ENCODE peak calls at places on chromosomes 7 and 10, in nine cellular contexts. One of them, this sample, is unnamed.

GRCh38 chr7:32532716-32533115 is 37.4 kb downstream of the AVL9 start:
- DNase-seq in GM23338: no peak
- DNase-seq in left colon: no peak
- DNase-seq in IMR-90: no peak
- DNase-seq in NCI-H1092 treated with DMSO at 0.1 percent for 48 hours: no peak
- DNase-seq in mammary epithelial cell: no peak
- DNase-seq in cardiac fibroblast: no peak
- DNase-seq in NCI-H774: no peak
- DNase-seq in activated T-cell treated with anti-CD3 and anti-CD28 coated beads, Interleukin-2, amount 50 U/mL, for 4 hours: no peak
- DNase-seq in this sample: no peak

GRCh38 chr7:114414151-114415053 is at the start of gene FOXP2:
- DNase-seq in GM23338: no peak
- DNase-seq in left colon: no peak
- DNase-seq in IMR-90: peak; percentile 48
- DNase-seq in NCI-H1092 treated with DMSO at 0.1 percent for 48 hours: peak; percentile 74
- DNase-seq in mammary epithelial cell: no peak
- DNase-seq in cardiac fibroblast: peak; percentile 3
- DNase-seq in NCI-H774: peak; percentile 71
- DNase-seq in activated T-cell treated with anti-CD3 and anti-CD28 coated beads, Interleukin-2, amount 50 U/mL, for 4 hours: no peak
- DNase-seq in this sample: no peak

GRCh38 chr7:46079421-46079820 is 158.3 kb upstream of the IGFBP3 start:
- DNase-seq in GM23338: no peak
- DNase-seq in left colon: no peak
- DNase-seq in IMR-90: no peak
- DNase-seq in NCI-H1092 treated with DMSO at 0.1 percent for 48 hours: no peak
- DNase-seq in mammary epithelial cell: no peak
- DNase-seq in cardiac fibroblast: no peak
- DNase-seq in NCI-H774: no peak
- DNase-seq in activated T-cell treated with anti-CD3 and anti-CD28 coated beads, Interleukin-2, amount 50 U/mL, for 4 hours: no peak
- DNase-seq in this sample: no peak

GRCh38 chr10:44723654-44724053 is 187.5 kb upstream of the TMEM72 start:
- DNase-seq in GM23338: no peak
- DNase-seq in left colon: no peak
- DNase-seq in IMR-90: peak; percentile 82
- DNase-seq in NCI-H1092 treated with DMSO at 0.1 percent for 48 hours: no peak
- DNase-seq in mammary epithelial cell: peak; percentile 76
- DNase-seq in cardiac fibroblast: peak; percentile 91
- DNase-seq in NCI-H774: no peak
- DNase-seq in activated T-cell treated with anti-CD3 and anti-CD28 coated beads, Interleukin-2, amount 50 U/mL, for 4 hours: no peak
- DNase-seq in this sample: no peak

GRCh38 chr7:47516985-47517590 is 64.8 kb downstream of the TNS3 start:
- DNase-seq in GM23338: no peak
- DNase-seq in left colon: peak; percentile 70
- DNase-seq in IMR-90: no peak
- DNase-seq in NCI-H1092 treated with DMSO at 0.1 percent for 48 hours: peak; percentile 95
- DNase-seq in mammary epithelial cell: no peak
- DNase-seq in cardiac fibroblast: no peak
- DNase-seq in NCI-H774: peak; percentile 28
- DNase-seq in activated T-cell treated with anti-CD3 and anti-CD28 coated beads, Interleukin-2, amount 50 U/mL, for 4 hours: no peak
- DNase-seq in this sample: no peak

GRCh38 chr7:19916011-19916410 is 142.6 kb upstream of the TMEM196 start:
- DNase-seq in GM23338: no peak
- DNase-seq in left colon: no peak
- DNase-seq in IMR-90: no peak
- DNase-seq in NCI-H1092 treated with DMSO at 0.1 percent for 48 hours: no peak
- DNase-seq in mammary epithelial cell: peak; percentile 38
- DNase-seq in cardiac fibroblast: peak; percentile 15
- DNase-seq in NCI-H774: no peak
- DNase-seq in activated T-cell treated with anti-CD3 and anti-CD28 coated beads, Interleukin-2, amount 50 U/mL, for 4 hours: no peak
- DNase-seq in this sample: no peak

GRCh38 chr10:62437696-62438095 is 63.5 kb downstream of the ZNF365 start:
- DNase-seq in GM23338: peak; percentile 80
- DNase-seq in left colon: no peak
- DNase-seq in IMR-90: peak; percentile 82
- DNase-seq in NCI-H1092 treated with DMSO at 0.1 percent for 48 hours: peak; percentile 33
- DNase-seq in mammary epithelial cell: peak; percentile 79
- DNase-seq in cardiac fibroblast: peak; percentile 88
- DNase-seq in NCI-H774: peak; percentile 39
- DNase-seq in activated T-cell treated with anti-CD3 and anti-CD28 coated beads, Interleukin-2, amount 50 U/mL, for 4 hours: no peak
- DNase-seq in this sample: no peak

GRCh38 chr7:102891693-102892261 is 21.0 kb upstream of the LRRC17 start:
- DNase-seq in GM23338: no peak
- DNase-seq in left colon: peak; percentile 12
- DNase-seq in IMR-90: peak; percentile 89
- DNase-seq in NCI-H1092 treated with DMSO at 0.1 percent for 48 hours: peak; percentile 33
- DNase-seq in mammary epithelial cell: peak; percentile 69
- DNase-seq in cardiac fibroblast: peak; percentile 88
- DNase-seq in NCI-H774: no peak
- DNase-seq in activated T-cell treated with anti-CD3 and anti-CD28 coated beads, Interleukin-2, amount 50 U/mL, for 4 hours: no peak
- DNase-seq in this sample: no peak

GRCh38 chr7:22356010-22356854 is 722 bp downstream of the RAPGEF5 start:
- DNase-seq in GM23338: peak; percentile 56
- DNase-seq in left colon: peak; percentile 46
- DNase-seq in IMR-90: no peak
- DNase-seq in NCI-H1092 treated with DMSO at 0.1 percent for 48 hours: peak; percentile 33
- DNase-seq in mammary epithelial cell: peak; percentile 16
- DNase-seq in cardiac fibroblast: no peak
- DNase-seq in NCI-H774: no peak
- DNase-seq in activated T-cell treated with anti-CD3 and anti-CD28 coated beads, Interleukin-2, amount 50 U/mL, for 4 hours: no peak
- DNase-seq in this sample: no peak

GRCh38 chr10:43700306-43700705 is 51.6 kb upstream of the ZNF32 start:
- DNase-seq in GM23338: no peak
- DNase-seq in left colon: no peak
- DNase-seq in IMR-90: peak; percentile 33
- DNase-seq in NCI-H1092 treated with DMSO at 0.1 percent for 48 hours: no peak
- DNase-seq in mammary epithelial cell: no peak
- DNase-seq in cardiac fibroblast: peak; percentile 50
- DNase-seq in NCI-H774: no peak
- DNase-seq in activated T-cell treated with anti-CD3 and anti-CD28 coated beads, Interleukin-2, amount 50 U/mL, for 4 hours: no peak
- DNase-seq in this sample: no peak

GRCh38 chr10:36888925-36889573 is 236.3 kb upstream of the ANKRD30A start:
- DNase-seq in GM23338: peak; percentile 74
- DNase-seq in left colon: peak; percentile 20
- DNase-seq in IMR-90: peak; percentile 3
- DNase-seq in NCI-H1092 treated with DMSO at 0.1 percent for 48 hours: peak; percentile 8
- DNase-seq in mammary epithelial cell: peak; percentile 31
- DNase-seq in cardiac fibroblast: peak; percentile 31
- DNase-seq in NCI-H774: no peak
- DNase-seq in activated T-cell treated with anti-CD3 and anti-CD28 coated beads, Interleukin-2, amount 50 U/mL, for 4 hours: no peak
- DNase-seq in this sample: peak; percentile 72

GRCh38 chr10:113007343-113007771 is 57.3 kb downstream of the TCF7L2 start:
- DNase-seq in GM23338: no peak
- DNase-seq in left colon: no peak
- DNase-seq in IMR-90: no peak
- DNase-seq in NCI-H1092 treated with DMSO at 0.1 percent for 48 hours: no peak
- DNase-seq in mammary epithelial cell: no peak
- DNase-seq in cardiac fibroblast: no peak
- DNase-seq in NCI-H774: no peak
- DNase-seq in activated T-cell treated with anti-CD3 and anti-CD28 coated beads, Interleukin-2, amount 50 U/mL, for 4 hours: no peak
- DNase-seq in this sample: peak; percentile 64

GRCh38 chr7:58086461-58086860 is 636.5 kb downstream of the ZNF716 start:
- DNase-seq in GM23338: no peak
- DNase-seq in left colon: no peak
- DNase-seq in IMR-90: no peak
- DNase-seq in NCI-H1092 treated with DMSO at 0.1 percent for 48 hours: no peak
- DNase-seq in mammary epithelial cell: no peak
- DNase-seq in cardiac fibroblast: no peak
- DNase-seq in NCI-H774: no peak
- DNase-seq in activated T-cell treated with anti-CD3 and anti-CD28 coated beads, Interleukin-2, amount 50 U/mL, for 4 hours: no peak
- DNase-seq in this sample: no peak

GRCh38 chr10:71274901-71275796 is 43.9 kb upstream of the SLC29A3 start:
- DNase-seq in GM23338: peak; percentile 42
- DNase-seq in left colon: no peak
- DNase-seq in IMR-90: no peak
- DNase-seq in NCI-H1092 treated with DMSO at 0.1 percent for 48 hours: no peak
- DNase-seq in mammary epithelial cell: no peak
- DNase-seq in cardiac fibroblast: no peak
- DNase-seq in NCI-H774: no peak
- DNase-seq in activated T-cell treated with anti-CD3 and anti-CD28 coated beads, Interleukin-2, amount 50 U/mL, for 4 hours: no peak
- DNase-seq in this sample: no peak

GRCh38 chr10:126734015-126734414 is 63.5 kb upstream of the C10orf90 start:
- DNase-seq in GM23338: no peak
- DNase-seq in left colon: no peak
- DNase-seq in IMR-90: peak; percentile 11
- DNase-seq in NCI-H1092 treated with DMSO at 0.1 percent for 48 hours: no peak
- DNase-seq in mammary epithelial cell: peak; percentile 66
- DNase-seq in cardiac fibroblast: peak; percentile 53
- DNase-seq in NCI-H774: no peak
- DNase-seq in activated T-cell treated with anti-CD3 and anti-CD28 coated beads, Interleukin-2, amount 50 U/mL, for 4 hours: no peak
- DNase-seq in this sample: no peak

GRCh38 chr10:95697429-95697828 is 3.7 kb upstream of the TCTN3 start:
- DNase-seq in GM23338: no peak
- DNase-seq in left colon: no peak
- DNase-seq in IMR-90: no peak
- DNase-seq in NCI-H1092 treated with DMSO at 0.1 percent for 48 hours: no peak
- DNase-seq in mammary epithelial cell: no peak
- DNase-seq in cardiac fibroblast: no peak
- DNase-seq in NCI-H774: no peak
- DNase-seq in activated T-cell treated with anti-CD3 and anti-CD28 coated beads, Interleukin-2, amount 50 U/mL, for 4 hours: no peak
- DNase-seq in this sample: no peak

GRCh38 chr7:136146925-136147324 is 169.8 kb upstream of the MTPN start:
- DNase-seq in GM23338: no peak
- DNase-seq in left colon: no peak
- DNase-seq in IMR-90: no peak
- DNase-seq in NCI-H1092 treated with DMSO at 0.1 percent for 48 hours: no peak
- DNase-seq in mammary epithelial cell: no peak
- DNase-seq in cardiac fibroblast: no peak
- DNase-seq in NCI-H774: no peak
- DNase-seq in activated T-cell treated with anti-CD3 and anti-CD28 coated beads, Interleukin-2, amount 50 U/mL, for 4 hours: no peak
- DNase-seq in this sample: no peak

GRCh38 chr7:16404631-16405030 is 16.7 kb downstream of the CRPPA start:
- DNase-seq in GM23338: no peak
- DNase-seq in left colon: no peak
- DNase-seq in IMR-90: no peak
- DNase-seq in NCI-H1092 treated with DMSO at 0.1 percent for 48 hours: no peak
- DNase-seq in mammary epithelial cell: no peak
- DNase-seq in cardiac fibroblast: no peak
- DNase-seq in NCI-H774: no peak
- DNase-seq in activated T-cell treated with anti-CD3 and anti-CD28 coated beads, Interleukin-2, amount 50 U/mL, for 4 hours: no peak
- DNase-seq in this sample: no peak

GRCh38 chr10:14200645-14201534 is 129.8 kb downstream of the FRMD4A start:
- DNase-seq in GM23338: peak; percentile 85
- DNase-seq in left colon: no peak
- DNase-seq in IMR-90: peak; percentile 9
- DNase-seq in NCI-H1092 treated with DMSO at 0.1 percent for 48 hours: no peak
- DNase-seq in mammary epithelial cell: no peak
- DNase-seq in cardiac fibroblast: peak; percentile 23
- DNase-seq in NCI-H774: peak; percentile 59
- DNase-seq in activated T-cell treated with anti-CD3 and anti-CD28 coated beads, Interleukin-2, amount 50 U/mL, for 4 hours: no peak
- DNase-seq in this sample: no peak

GRCh38 chr10:655184-655583 is 34.3 kb downstream of the DIP2C start:
- DNase-seq in GM23338: no peak
- DNase-seq in left colon: no peak
- DNase-seq in IMR-90: no peak
- DNase-seq in NCI-H1092 treated with DMSO at 0.1 percent for 48 hours: no peak
- DNase-seq in mammary epithelial cell: no peak
- DNase-seq in cardiac fibroblast: no peak
- DNase-seq in NCI-H774: no peak
- DNase-seq in activated T-cell treated with anti-CD3 and anti-CD28 coated beads, Interleukin-2, amount 50 U/mL, for 4 hours: no peak
- DNase-seq in this sample: no peak

GRCh38 chr7:3589756-3590155 is 288.7 kb downstream of the SDK1 start:
- DNase-seq in GM23338: no peak
- DNase-seq in left colon: no peak
- DNase-seq in IMR-90: no peak
- DNase-seq in NCI-H1092 treated with DMSO at 0.1 percent for 48 hours: no peak
- DNase-seq in mammary epithelial cell: peak; percentile 79
- DNase-seq in cardiac fibroblast: no peak
- DNase-seq in NCI-H774: no peak
- DNase-seq in activated T-cell treated with anti-CD3 and anti-CD28 coated beads, Interleukin-2, amount 50 U/mL, for 4 hours: no peak
- DNase-seq in this sample: no peak

GRCh38 chr10:64096941-64097340 is 575.7 kb downstream of the REEP3 start:
- DNase-seq in GM23338: no peak
- DNase-seq in left colon: no peak
- DNase-seq in IMR-90: no peak
- DNase-seq in NCI-H1092 treated with DMSO at 0.1 percent for 48 hours: no peak
- DNase-seq in mammary epithelial cell: no peak
- DNase-seq in cardiac fibroblast: no peak
- DNase-seq in NCI-H774: no peak
- DNase-seq in activated T-cell treated with anti-CD3 and anti-CD28 coated beads, Interleukin-2, amount 50 U/mL, for 4 hours: no peak
- DNase-seq in this sample: no peak

GRCh38 chr7:149772236-149772820 is 1.1 kb downstream of the ZNF467 start:
- DNase-seq in GM23338: peak; percentile 75
- DNase-seq in left colon: no peak
- DNase-seq in IMR-90: no peak
- DNase-seq in NCI-H1092 treated with DMSO at 0.1 percent for 48 hours: no peak
- DNase-seq in mammary epithelial cell: no peak
- DNase-seq in cardiac fibroblast: no peak
- DNase-seq in NCI-H774: no peak
- DNase-seq in activated T-cell treated with anti-CD3 and anti-CD28 coated beads, Interleukin-2, amount 50 U/mL, for 4 hours: no peak
- DNase-seq in this sample: peak; percentile 71

GRCh38 chr7:1365846-1366245 is 93.4 kb downstream of the MICALL2 start:
- DNase-seq in GM23338: no peak
- DNase-seq in left colon: no peak
- DNase-seq in IMR-90: no peak
- DNase-seq in NCI-H1092 treated with DMSO at 0.1 percent for 48 hours: no peak
- DNase-seq in mammary epithelial cell: no peak
- DNase-seq in cardiac fibroblast: no peak
- DNase-seq in NCI-H774: no peak
- DNase-seq in activated T-cell treated with anti-CD3 and anti-CD28 coated beads, Interleukin-2, amount 50 U/mL, for 4 hours: no peak
- DNase-seq in this sample: no peak

GRCh38 chr10:19918800-19919199 is 102.6 kb downstream of the PLXDC2 start:
- DNase-seq in GM23338: no peak
- DNase-seq in left colon: no peak
- DNase-seq in IMR-90: peak; percentile 62
- DNase-seq in NCI-H1092 treated with DMSO at 0.1 percent for 48 hours: no peak
- DNase-seq in mammary epithelial cell: peak; percentile 90
- DNase-seq in cardiac fibroblast: peak; percentile 66
- DNase-seq in NCI-H774: no peak
- DNase-seq in activated T-cell treated with anti-CD3 and anti-CD28 coated beads, Interleukin-2, amount 50 U/mL, for 4 hours: no peak
- DNase-seq in this sample: no peak

GRCh38 chr7:54159088-54159487 is 383.1 kb upstream of the VSTM2A start:
- DNase-seq in GM23338: no peak
- DNase-seq in left colon: no peak
- DNase-seq in IMR-90: no peak
- DNase-seq in NCI-H1092 treated with DMSO at 0.1 percent for 48 hours: no peak
- DNase-seq in mammary epithelial cell: no peak
- DNase-seq in cardiac fibroblast: no peak
- DNase-seq in NCI-H774: no peak
- DNase-seq in activated T-cell treated with anti-CD3 and anti-CD28 coated beads, Interleukin-2, amount 50 U/mL, for 4 hours: no peak
- DNase-seq in this sample: no peak

GRCh38 chr10:16016688-16017087 is 156.4 kb upstream of the MINDY3 start:
- DNase-seq in GM23338: no peak
- DNase-seq in left colon: no peak
- DNase-seq in IMR-90: no peak
- DNase-seq in NCI-H1092 treated with DMSO at 0.1 percent for 48 hours: no peak
- DNase-seq in mammary epithelial cell: no peak
- DNase-seq in cardiac fibroblast: no peak
- DNase-seq in NCI-H774: no peak
- DNase-seq in activated T-cell treated with anti-CD3 and anti-CD28 coated beads, Interleukin-2, amount 50 U/mL, for 4 hours: no peak
- DNase-seq in this sample: no peak

GRCh38 chr7:80942261-80943041 is 23.6 kb upstream of the SEMA3C start:
- DNase-seq in GM23338: peak; percentile 21
- DNase-seq in left colon: no peak
- DNase-seq in IMR-90: peak; percentile 96
- DNase-seq in NCI-H1092 treated with DMSO at 0.1 percent for 48 hours: no peak
- DNase-seq in mammary epithelial cell: peak; percentile 99
- DNase-seq in cardiac fibroblast: peak; percentile 99
- DNase-seq in NCI-H774: no peak
- DNase-seq in activated T-cell treated with anti-CD3 and anti-CD28 coated beads, Interleukin-2, amount 50 U/mL, for 4 hours: no peak
- DNase-seq in this sample: no peak

This sample was measured in activated effector memory CD4-positive, alpha-beta T cell treated with anti-CD3 and anti-CD28 coated beads, Interleukin-2, amount 50 U/mL, for 16 hours.